ENCODE peak calls at places on chromosomes 3 and 15, in four cellular contexts. Y, U, F and E are unnamed samples.

GRCh38 chr3:80357761-80358160 is 590.0 kb upstream of the ROBO1 start:
- DNase-seq in U (no peak), F (no peak), Y (no peak), E (no peak)

GRCh38 chr15:75809986-75810750 is 33.1 kb upstream of the UBE2Q2 start:
- DNase-seq in U (no peak), Y (no peak), F (no peak), E (no peak)

GRCh38 chr3:46468758-46469600 is 4.3 kb upstream of the LTF start:
- DNase-seq in U (no peak), Y (no peak), F (no peak), E (no peak)

GRCh38 chr15:68310178-68310810 is 32.7 kb downstream of the FEM1B start:
- DNase-seq in Y (no peak), F (peak), U (no peak), E (no peak)

GRCh38 chr3:185272051-185272450 is 18.2 kb upstream of the EHHADH start:
- DNase-seq in Y (no peak), F (no peak), U (no peak), E (no peak)

GRCh38 chr3:66483006-66483928 is 17.6 kb downstream of the LRIG1 start:
- DNase-seq in F (no peak), U (no peak), Y (peak), E (no peak)

GRCh38 chr15:85500060-85500708 is 119.8 kb downstream of the AKAP13 start:
- DNase-seq in U (no peak), F (no peak), Y (no peak), E (no peak)

GRCh38 chr3:61796088-61796680 is 234.8 kb downstream of the PTPRG start:
- DNase-seq in U (no peak), Y (no peak), F (no peak), E (no peak)

GRCh38 chr3:42600958-42601675 is 631 bp downstream of the NKTR start:
- DNase-seq in U (peak), Y (peak), F (peak), E (peak)

GRCh38 chr3:16478516-16478915 is 35.0 kb downstream of the RFTN1 start:
- DNase-seq in F (no peak), Y (no peak), U (no peak), E (no peak)

GRCh38 chr3:111684640-111685039 is 89.5 kb upstream of the ZBED2 start:
- DNase-seq in Y (no peak), F (no peak), U (no peak), E (no peak)
- H3K4me3 ChIP-seq in Y (no peak), F (no peak), U (no peak), E (no peak)

DNA sequence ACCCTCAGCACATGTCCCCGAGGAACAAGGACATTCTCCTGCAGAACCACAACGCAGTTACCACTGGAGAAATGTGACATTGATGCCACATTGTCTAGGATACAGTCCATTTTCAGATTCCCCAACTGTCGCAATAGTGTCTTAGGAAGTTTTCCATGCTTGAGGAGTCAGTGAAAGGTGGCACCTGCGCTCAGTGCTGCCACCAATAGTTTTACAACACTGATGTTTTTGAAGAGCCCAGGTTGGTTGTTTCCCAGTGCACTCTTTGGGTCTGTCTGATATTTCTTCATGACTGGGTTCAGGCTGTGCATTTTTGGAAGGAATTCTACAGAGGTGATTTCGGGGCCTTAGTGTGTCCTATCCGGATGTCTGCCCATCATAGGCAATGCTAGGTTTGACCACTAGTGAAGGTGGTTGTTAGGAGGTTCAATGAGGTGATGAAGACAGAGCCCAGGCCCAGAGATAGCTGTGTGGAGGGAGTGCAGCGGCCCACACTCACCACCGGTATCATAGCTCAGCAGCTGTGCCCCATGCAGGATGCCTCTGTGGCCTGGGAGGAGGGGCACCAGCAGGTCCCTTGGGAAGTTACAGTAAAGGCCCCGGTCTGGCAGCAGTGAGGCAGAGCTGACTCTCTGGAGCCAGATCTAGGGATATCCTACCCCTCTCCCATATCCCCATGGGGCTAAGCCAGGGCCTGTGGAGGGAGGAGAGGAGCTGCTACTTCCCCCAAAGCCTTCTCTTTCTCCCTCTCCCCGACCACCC is 96.6 kb downstream of the DNAJB8 start:
- DNase-seq in U (peak), F (no peak), Y (peak), E (no peak)
- H3K4me3 ChIP-seq in U (no peak), F (no peak), Y (no peak), E (no peak)

GRCh38 chr3:87673132-87673531 is 385.7 kb downstream of the CGGBP1 start:
- DNase-seq in U (no peak), F (no peak), Y (no peak), E (no peak)

DNA sequence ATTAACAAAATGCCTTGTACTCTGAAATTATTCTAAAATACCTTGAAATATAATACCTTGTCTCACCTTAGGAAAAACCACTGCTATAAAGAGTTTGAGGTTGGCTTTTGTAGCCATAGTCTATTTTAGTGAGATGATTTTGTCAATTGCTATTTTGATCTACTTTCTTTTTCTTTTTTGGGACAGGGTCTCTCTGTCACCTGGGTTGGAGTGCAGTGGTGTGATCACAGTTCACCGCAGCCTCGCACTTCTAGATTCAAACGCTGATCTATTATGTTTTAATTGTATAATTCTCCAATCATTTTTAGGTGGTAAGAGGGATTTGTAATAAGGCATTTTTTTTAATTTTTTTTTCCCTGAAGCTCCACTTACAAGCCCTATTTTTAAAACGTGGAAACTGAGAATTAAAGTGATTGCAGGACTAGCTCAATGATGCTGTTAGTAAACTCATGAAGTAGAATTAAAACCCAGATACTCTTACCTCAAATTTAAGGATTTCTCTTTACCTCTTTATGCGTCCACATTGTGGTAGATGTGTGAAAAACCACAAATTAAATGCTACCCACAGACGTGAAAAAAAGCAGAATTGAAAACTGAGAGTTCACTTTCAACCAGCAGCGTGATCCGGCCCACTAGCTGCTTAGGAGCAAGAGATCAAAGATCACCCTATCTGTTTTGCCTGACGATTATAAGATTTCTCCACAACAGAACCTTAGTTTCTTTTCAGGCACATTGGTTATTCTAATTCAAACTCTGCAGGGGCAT is 384.2 kb downstream of the CGGBP1 start:
- DNase-seq in U (no peak), Y (no peak), F (no peak), E (peak)
- H3K4me3 ChIP-seq in U (no peak), Y (no peak), F (no peak), E (no peak)

GRCh38 chr15:83747718-83748110 is 93.8 kb downstream of the ADAMTSL3 start:
- DNase-seq in U (no peak), F (no peak), Y (no peak), E (no peak)
- H3K4me3 ChIP-seq in U (no peak), F (no peak), Y (peak), E (no peak)

GRCh38 chr15:29968099-29968892 is 114.5 kb upstream of the GOLGA8J start:
- DNase-seq in F (no peak), Y (peak), U (no peak), E (no peak)
- H3K4me3 ChIP-seq in F (peak), Y (no peak), U (no peak), E (no peak)

DNA sequence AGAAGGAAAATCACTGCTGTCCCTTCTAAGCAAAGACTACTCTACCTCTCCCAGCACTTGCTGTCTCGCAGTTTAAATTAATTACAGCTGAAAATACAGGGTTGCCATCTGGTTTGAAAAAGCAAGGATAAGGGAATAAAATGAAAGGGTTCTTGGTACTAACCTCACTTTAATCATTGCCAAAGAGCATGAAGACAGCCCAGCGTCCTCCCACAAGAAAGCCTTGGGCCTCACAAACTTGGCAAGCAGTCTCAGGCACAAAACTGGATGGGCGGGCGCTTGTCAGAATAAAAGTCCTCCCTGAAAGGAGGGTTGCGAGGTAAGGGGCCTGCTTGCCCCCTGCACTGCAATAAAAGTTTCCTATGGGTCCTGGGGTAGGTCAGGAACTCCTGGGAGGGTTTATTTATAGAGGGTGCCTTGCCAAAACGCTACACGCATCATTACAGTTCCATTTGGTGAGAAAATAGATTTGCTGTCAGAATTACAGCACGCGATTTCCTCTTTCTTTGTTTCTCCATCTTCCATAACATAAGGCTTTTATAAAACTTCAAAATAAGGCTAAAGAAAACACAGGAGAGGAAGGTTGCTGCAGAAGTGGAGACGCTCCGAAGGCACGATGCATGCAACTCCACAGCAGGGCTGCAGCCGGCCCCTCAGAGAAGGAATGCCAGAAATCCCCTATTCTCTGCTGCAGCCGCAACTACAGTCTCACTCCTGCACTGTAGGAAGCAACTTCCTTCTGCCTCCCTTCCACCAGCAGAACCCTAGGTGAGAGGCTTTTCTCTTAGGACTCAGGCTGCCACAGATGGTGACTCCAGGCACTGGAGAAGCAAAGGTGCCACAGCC is 61.4 kb downstream of the VGLL4 start:
- DNase-seq in Y (no peak), F (peak), U (peak), E (peak)
- H3K4me3 ChIP-seq in Y (peak), F (peak), U (no peak), E (peak)

GRCh38 chr3:13069495-13069894 is 3.7 kb downstream of the IQSEC1 start:
- DNase-seq in Y (no peak), U (peak), F (no peak), E (peak)
- H3K4me3 ChIP-seq in Y (no peak), U (peak), F (no peak), E (no peak)

GRCh38 chr15:41968738-41969137 is 3.6 kb downstream of the EHD4 start:
- DNase-seq in Y (no peak), F (no peak), U (no peak), E (no peak)

GRCh38 chr15:41971089-41971892 is 1.1 kb downstream of the EHD4 start:
- DNase-seq in Y (peak), U (peak), F (peak), E (peak)

GRCh38 chr15:41971893-41972340 is 440 bp downstream of the EHD4 start:
- DNase-seq in Y (no peak), U (no peak), F (peak), E (no peak)

GRCh38 chr15:41970456-41970855 is 1.9 kb downstream of the EHD4 start:
- DNase-seq in Y (no peak), U (no peak), F (peak), E (no peak)

GRCh38 chr15:41969851-41970431 is 2.4 kb downstream of the EHD4 start:
- DNase-seq in Y (no peak), F (peak), U (no peak), E (peak)
- H3K4me3 ChIP-seq in Y (peak), F (no peak), U (no peak), E (no peak)

DNA sequence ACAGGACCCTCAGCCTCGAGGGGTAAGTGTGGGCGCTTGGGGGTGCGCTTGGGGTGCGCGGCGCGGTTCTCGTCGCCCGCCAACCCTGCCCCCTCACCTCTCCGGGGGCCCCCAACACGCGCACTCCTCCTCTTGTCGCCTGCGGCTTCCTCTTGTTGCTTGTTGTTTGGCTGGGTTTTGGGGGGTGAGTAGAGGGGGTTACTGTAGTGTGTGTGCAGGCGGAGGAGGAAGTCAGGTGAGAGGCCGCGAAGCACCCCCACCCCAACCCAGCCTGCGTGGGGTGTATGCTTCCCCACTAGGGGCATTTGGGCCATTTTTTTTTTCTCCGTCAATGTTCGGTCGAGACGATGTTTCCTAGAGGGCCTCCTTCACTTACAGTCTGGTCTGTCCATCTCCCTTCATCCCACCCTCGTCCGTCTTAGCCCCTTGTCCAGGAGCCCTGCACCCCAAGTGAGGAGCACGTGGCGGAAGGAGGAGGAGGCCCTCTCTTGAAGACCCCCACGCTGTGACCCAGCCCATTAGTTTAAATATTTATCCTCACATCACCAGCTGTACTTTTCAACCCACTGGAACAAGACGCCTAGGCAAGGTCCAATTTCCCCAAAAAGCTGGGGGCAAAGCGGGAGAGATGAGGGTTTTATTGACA is 20.4 kb upstream of the SATB1 start:
- DNase-seq in Y (no peak), F (no peak), U (peak), E (peak)
- H3K4me3 ChIP-seq in Y (peak), F (no peak), U (peak), E (peak)

GRCh38 chr15:90664650-90665287 is 52.4 kb upstream of the BLM start:
- DNase-seq in Y (peak), U (no peak), F (peak), E (no peak)

GRCh38 chr15:90665288-90666134 is 51.6 kb upstream of the BLM start:
- DNase-seq in F (peak), U (peak), Y (peak), E (no peak)

GRCh38 chr15:90671216-90671615 is 45.9 kb upstream of the BLM start:
- DNase-seq in U (no peak), F (no peak), Y (no peak), E (no peak)

GRCh38 chr15:90667063-90667754 is 49.9 kb upstream of the BLM start:
- DNase-seq in F (no peak), Y (no peak), U (no peak), E (no peak)

GRCh38 chr15:90666135-90666909 is 50.8 kb upstream of the BLM start:
- DNase-seq in Y (peak), U (no peak), F (no peak), E (no peak)
- H3K4me3 ChIP-seq in Y (peak), U (peak), F (peak), E (peak)